ENCODE peak calls at places on chromosomes 16 and 17, in seven cellular contexts. A is heart left ventricle, I is fibroblast of lung, M is right atrium auricular region, N is neural progenitor cell, V is BE2C, T is small intestine. O is an unnamed sample. For H3K4me1, the result is how much of the 10 kb centered on the place peaks cover.

GRCh38 chr16:59558679-59559078 is 824.6 kb upstream of the GOT2 start:
- DNase-seq in A (no peak), I (no peak), M (no peak), N (no peak), V (no peak), T (no peak), O (no peak)

GRCh38 chr16:10675861-10676260 is 18.9 kb downstream of the TEKT5 start:
- DNase-seq in A (no peak), I (no peak), M (no peak), N (no peak), V (no peak), T (no peak), O (no peak)

GRCh38 chr17:66287911-66288310 is 14.5 kb upstream of the PRKCA start:
- DNase-seq in A (no peak), I (no peak), M (peak), N (no peak), V (no peak), T (peak), O (no peak)

GRCh38 chr16:80517846-80518245 is 22.9 kb upstream of the DYNLRB2 start:
- DNase-seq in A (no peak), I (no peak), M (no peak), N (no peak), V (no peak), T (no peak), O (no peak)

GRCh38 chr16:1152651-1153259 is at the start of gene CACNA1H:
- DNase-seq in A (no peak), I (no peak), M (no peak), N (peak), V (peak), T (no peak), O (no peak)

GRCh38 chr17:79022507-79022991 is 1.4 kb upstream of the C1QTNF1 start:
- DNase-seq in A (peak), I (no peak), M (peak), N (no peak), V (no peak), T (peak), O (peak)

GRCh38 chr17:19540706-19541370 is 7.2 kb downstream of the SLC47A1 start:
- DNase-seq in A (no peak), I (no peak), M (no peak), N (no peak), V (no peak), T (no peak), O (no peak)

GRCh38 chr16:81621496-81621895 is 157.6 kb upstream of the PLCG2 start:
- DNase-seq in A (no peak), I (no peak), M (no peak), N (no peak), V (no peak), T (no peak), O (no peak)

GRCh38 chr17:2107506-2107905 is 52.6 kb downstream of the HIC1 start:
- DNase-seq in A (peak), I (no peak), M (no peak), N (no peak), V (no peak), T (no peak), O (no peak)

GRCh38 chr16:27272076-27272475 is 3.5 kb upstream of the NSMCE1 start:
- DNase-seq in A (no peak), I (no peak), M (no peak), N (no peak), V (no peak), T (no peak), O (no peak)
- H3K4me1 ChIP-seq in A (under half), I (under half), M (under half), N (under half), V (under half), T (under half), O (under half)

DNA sequence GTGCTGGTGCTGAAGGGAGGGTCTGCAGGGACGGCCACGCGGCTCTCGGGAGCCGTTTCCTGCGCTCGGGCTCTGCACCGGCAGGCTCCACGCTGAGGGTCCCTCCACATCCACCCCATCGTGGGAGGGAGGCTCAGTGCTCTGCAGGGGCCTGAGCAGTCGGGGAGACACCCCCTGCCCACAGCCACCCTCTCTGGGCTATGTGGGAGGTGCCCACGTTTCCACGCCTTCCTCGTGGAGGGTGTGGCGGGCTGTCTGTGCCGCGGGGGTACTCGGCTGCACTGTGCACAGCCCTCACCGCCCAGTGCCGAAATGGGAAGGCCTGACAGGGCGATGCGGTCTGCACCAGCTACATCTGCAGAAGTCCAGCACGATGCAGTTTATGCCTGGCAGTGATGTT is 25.5 kb upstream of the ZNF750 start:
- DNase-seq in A (no peak), I (no peak), M (no peak), N (no peak), V (no peak), T (no peak), O (no peak)
- H3K4me1 ChIP-seq in A (under half), I (under half), M (under half), N (under half), V (under half), T (under half), O (half or more)

GRCh38 chr16:24980077-24980793 is 34.9 kb downstream of the ARHGAP17 start:
- DNase-seq in A (peak), I (no peak), M (no peak), N (no peak), V (no peak), T (no peak), O (no peak)
- H3K4me1 ChIP-seq in A (half or more), I (under half), M (under half), N (under half), V (under half), T (under half), O (under half)

GRCh38 chr16:57807968-57808528 is 5.8 kb upstream of the KIFC3 start:
- DNase-seq in A (peak), I (peak), M (peak), N (peak), V (peak), T (peak), O (peak)

GRCh38 chr16:57810197-57811024 is 8.1 kb upstream of the KIFC3 start:
- DNase-seq in A (peak), I (peak), M (peak), N (peak), V (no peak), T (peak), O (peak)

GRCh38 chr16:57808589-57808988 is 6.3 kb upstream of the KIFC3 start:
- DNase-seq in A (no peak), I (no peak), M (no peak), N (no peak), V (no peak), T (no peak), O (no peak)

GRCh38 chr16:57809276-57809793 is 7.0 kb upstream of the KIFC3 start:
- DNase-seq in A (no peak), I (no peak), M (no peak), N (no peak), V (no peak), T (no peak), O (no peak)

GRCh38 chr16:57809843-57810196 is 7.5 kb upstream of the KIFC3 start:
- DNase-seq in A (no peak), I (no peak), M (no peak), N (no peak), V (no peak), T (no peak), O (no peak)
- H3K4me1 ChIP-seq in A (under half), I (under half), M (under half), N (under half), V (under half), T (under half), O (under half)

DNA sequence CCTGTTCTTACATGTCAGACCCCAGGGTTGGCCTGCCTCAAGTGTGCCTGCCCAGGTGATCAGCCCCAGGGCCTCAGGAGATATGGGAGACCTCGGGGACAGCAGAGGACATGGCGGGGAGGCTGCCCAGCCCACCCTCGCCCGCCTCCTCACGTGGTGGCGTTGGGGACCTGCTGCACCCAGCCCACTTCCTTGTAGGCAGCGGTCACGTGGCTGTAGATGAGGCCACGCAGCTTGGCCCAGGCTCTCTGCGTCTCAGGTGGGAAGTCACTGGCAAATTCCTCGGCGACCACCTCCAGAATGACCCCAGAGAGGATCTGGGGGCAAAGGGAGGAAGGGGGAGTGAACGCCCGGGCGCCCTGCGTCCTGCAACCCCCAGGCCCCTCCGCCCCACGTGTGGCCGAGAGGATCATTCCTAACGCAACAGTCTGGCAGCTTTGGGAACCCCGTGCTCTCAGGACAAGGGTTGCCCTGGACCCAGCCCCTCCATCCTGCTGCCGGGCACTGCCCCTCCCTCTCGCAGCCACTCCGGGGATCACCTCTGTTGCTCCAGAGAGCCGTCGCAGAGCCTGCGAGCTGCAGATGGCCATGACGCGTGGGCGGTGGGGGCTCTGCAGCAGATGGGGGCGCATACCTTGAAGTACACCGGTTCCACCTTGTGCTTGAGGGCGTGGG is 6.5 kb downstream of the CYGB start:
- DNase-seq in A (no peak), I (no peak), M (no peak), N (no peak), V (peak), T (no peak), O (no peak)
- H3K4me1 ChIP-seq in A (half or more), I (under half), M (under half), N (under half), V (half or more), T (under half), O (under half)

O was measured in SJCRH30.